ENCODE peak calls at places on chromosomes 5 and 9, in eight cellular contexts. S is cardiac fibroblast; I is Peyer's patch; V is suprapubic skin; Z is WTC11; R is GM20000; L is kidney; B is CD8-positive, alpha-beta T cell. F is an unnamed sample.

GRCh38 chr5:66561366-66561990 is 34.7 kb upstream of the MAST4 start:
- DNase-seq in R (no peak), I (no peak), L (no peak), Z (no peak), S (no peak), B (no peak), V (no peak), F (no peak)

GRCh38 chr9:90114641-90115040 is 509.8 kb downstream of the GADD45G start:
- DNase-seq in B (no peak), I (no peak), R (no peak), V (no peak), L (no peak), Z (no peak), S (no peak), F (no peak)

GRCh38 chr5:39485075-39485474 is 60.3 kb upstream of the DAB2 start:
- DNase-seq in B (no peak), R (no peak), I (no peak), V (no peak), S (no peak), L (no peak), Z (no peak), F (no peak)

GRCh38 chr9:34437006-34437925 is 21.1 kb downstream of the FAM219A start:
- DNase-seq in Z (peak), I (peak), L (no peak), R (peak), S (peak), V (no peak), B (peak), F (no peak)

GRCh38 chr5:54990751-54991349 is 5.5 kb upstream of the ESM1 start:
- DNase-seq in R (no peak), S (peak), L (no peak), V (no peak), Z (no peak), B (no peak), I (no peak), F (no peak)

GRCh38 chr5:149486726-149487635 is 64.3 kb downstream of the CSNK1A1 start:
- DNase-seq in B (no peak), L (no peak), S (peak), Z (no peak), R (no peak), V (no peak), I (no peak), F (no peak)

GRCh38 chr9:99663297-99663696 is 158.4 kb upstream of the NR4A3 start:
- DNase-seq in S (no peak), R (no peak), I (no peak), B (no peak), L (no peak), V (no peak), Z (no peak), F (no peak)

GRCh38 chr5:98065261-98065909 is 708.1 kb upstream of the RGMB start:
- DNase-seq in L (no peak), I (no peak), R (no peak), B (no peak), V (no peak), S (peak), Z (no peak), F (no peak)

GRCh38 chr5:131610198-131611063 is 24.6 kb downstream of the RAPGEF6 start:
- DNase-seq in I (no peak), B (no peak), S (peak), V (no peak), R (no peak), Z (no peak), L (no peak), F (no peak)

GRCh38 chr5:39119404-39120051 is 45.3 kb upstream of the RICTOR start:
- DNase-seq in B (no peak), R (no peak), I (no peak), L (no peak), V (no peak), Z (no peak), S (no peak), F (no peak)

GRCh38 chr5:150163547-150164059 is 3.0 kb upstream of the CDX1 start:
- DNase-seq in V (peak), S (no peak), Z (peak), I (peak), R (no peak), B (no peak), L (no peak), F (no peak)

GRCh38 chr9:123876750-123877149 is 53.2 kb downstream of the DENND1A start:
- DNase-seq in Z (no peak), B (no peak), I (no peak), L (no peak), S (no peak), V (no peak), R (no peak), F (no peak)

GRCh38 chr9:123872710-123873109 is 57.2 kb downstream of the DENND1A start:
- DNase-seq in S (no peak), L (no peak), V (no peak), I (no peak), Z (no peak), R (no peak), B (no peak), F (no peak)

GRCh38 chr9:123867971-123868370 is 62.0 kb downstream of the DENND1A start:
- DNase-seq in S (peak), L (no peak), R (no peak), Z (no peak), I (no peak), V (no peak), B (no peak), F (no peak)

GRCh38 chr9:123867034-123867433 is 62.9 kb downstream of the DENND1A start:
- DNase-seq in V (no peak), B (no peak), L (no peak), S (no peak), R (peak), Z (no peak), I (no peak), F (no peak)

GRCh38 chr9:123871781-123872180 is 58.1 kb downstream of the DENND1A start:
- DNase-seq in B (no peak), L (no peak), R (no peak), I (no peak), S (no peak), V (no peak), Z (no peak), F (no peak)
- TF ChIP-seq CTCF in B (no peak), L (peak), R (no peak), I (no peak), S (no peak), V (no peak), Z (no peak), F (peak)

GRCh38 chr9:135474915-135475314 is 4.7 kb upstream of the PPP1R26 start:
- DNase-seq in S (no peak), B (no peak), L (peak), I (no peak), R (no peak), Z (peak), V (no peak), F (no peak)
- TF ChIP-seq CTCF in S (peak), B (peak), L (peak), I (peak), R (peak), Z (no peak), V (no peak), F (peak)

DNA sequence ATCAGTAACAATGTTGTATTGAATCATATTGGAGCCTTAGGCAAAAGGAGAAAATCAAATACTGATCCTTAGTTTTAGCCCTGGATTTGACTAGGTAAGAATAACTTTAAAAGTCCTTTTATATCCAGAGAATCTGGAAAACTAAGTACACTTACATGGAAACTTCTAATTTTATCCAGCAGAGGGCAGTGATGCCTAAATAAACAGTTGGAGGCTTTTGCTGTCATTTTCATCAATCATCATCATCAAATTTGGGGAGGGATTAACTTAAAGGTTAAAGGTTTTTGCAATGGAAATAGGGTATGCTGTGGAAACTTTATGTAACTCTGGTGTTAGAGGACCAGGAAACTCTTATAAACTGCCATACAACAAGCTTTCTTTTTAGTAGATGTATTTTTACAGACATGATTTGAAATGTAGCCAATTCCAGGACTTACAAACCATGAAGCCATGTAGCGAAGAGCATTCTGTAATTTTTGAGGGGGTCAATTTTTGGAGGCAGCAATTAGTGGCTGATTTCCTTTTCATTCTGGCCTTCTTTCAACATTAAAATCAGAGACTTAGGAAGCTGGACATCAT is 112.7 kb downstream of the OSTF1 start:
- DNase-seq in Z (no peak), I (no peak), L (no peak), B (no peak), R (peak), V (no peak), S (peak), F (no peak)
- TF ChIP-seq CTCF in Z (peak), I (peak), L (peak), B (peak), R (no peak), V (peak), S (peak), F (peak)

GRCh38 chr5:72121753-72122445 is 14.6 kb downstream of the MAP1B start:
- DNase-seq in L (no peak), Z (peak), R (no peak), S (no peak), V (no peak), B (no peak), I (no peak), F (no peak)
- TF ChIP-seq CTCF in L (no peak), Z (no peak), R (no peak), S (no peak), V (no peak), B (no peak), I (no peak), F (no peak)

DNA sequence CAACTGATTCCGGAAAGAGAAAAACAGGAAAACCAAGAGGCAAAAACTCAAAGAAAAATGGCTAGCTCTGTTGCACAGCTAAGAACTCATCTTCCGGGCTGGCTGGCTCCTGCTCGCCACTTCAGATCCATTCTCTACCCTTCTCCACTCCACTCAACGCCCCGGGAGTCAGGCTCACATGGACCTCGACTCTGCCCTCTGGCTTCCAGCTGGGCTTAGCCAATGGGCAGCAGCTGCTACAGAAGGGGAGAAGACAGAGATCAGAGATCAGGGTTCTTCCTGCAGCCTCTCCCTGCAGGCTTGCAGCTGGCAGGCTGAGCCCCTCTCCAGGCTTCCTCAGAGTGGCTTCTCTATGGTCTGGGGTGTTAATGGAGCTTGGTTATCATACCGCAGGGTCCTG is 187.5 kb downstream of the MED10 start:
- DNase-seq in B (no peak), R (no peak), S (no peak), I (no peak), Z (peak), V (no peak), L (no peak), F (no peak)
- TF ChIP-seq CTCF in B (no peak), R (no peak), S (no peak), I (no peak), Z (no peak), V (no peak), L (no peak), F (no peak)

DNA sequence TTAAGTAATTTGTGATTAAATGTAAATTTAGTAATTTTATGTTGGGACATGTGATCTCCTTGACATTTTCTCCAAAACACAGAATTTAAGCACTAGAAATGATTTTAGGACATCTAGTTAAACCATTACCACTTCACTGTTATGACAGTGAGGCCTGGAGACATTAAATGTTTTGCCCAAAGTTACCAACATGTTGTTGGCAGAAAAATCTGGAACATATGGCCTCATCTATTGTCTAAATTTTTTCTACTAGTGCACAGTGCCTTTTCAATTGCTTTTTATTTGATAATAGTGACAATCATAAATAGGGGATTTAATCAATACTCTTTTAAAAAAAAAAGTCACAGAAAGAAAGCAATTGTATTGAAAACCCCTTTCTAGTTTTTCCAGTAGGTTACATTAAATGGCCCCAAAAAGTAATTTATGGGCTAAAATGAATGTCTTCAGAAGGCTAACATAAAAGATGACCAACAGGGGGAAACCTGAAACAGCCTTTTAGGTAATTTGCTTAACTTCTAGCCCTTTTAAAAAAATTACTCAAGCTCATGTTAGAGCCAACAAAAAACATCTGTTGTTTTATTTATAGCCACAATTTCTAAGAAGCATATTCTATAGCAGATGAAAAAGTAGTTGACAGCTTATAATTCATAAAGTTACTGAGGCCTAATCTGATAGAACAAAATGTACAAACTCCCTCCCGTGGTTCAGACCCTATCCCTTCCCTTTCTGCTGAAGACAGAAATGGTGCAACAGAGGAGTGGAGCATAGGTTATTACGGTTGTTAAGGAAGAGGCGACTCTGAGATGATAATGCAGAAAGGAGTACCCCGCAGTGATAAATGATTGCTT is 45.8 kb downstream of the PIK3R1 start:
- DNase-seq in S (peak), I (no peak), B (no peak), L (no peak), Z (no peak), V (no peak), R (no peak), F (no peak)
- TF ChIP-seq CTCF in S (peak), I (peak), B (no peak), L (no peak), Z (no peak), V (peak), R (peak), F (peak)

DNA sequence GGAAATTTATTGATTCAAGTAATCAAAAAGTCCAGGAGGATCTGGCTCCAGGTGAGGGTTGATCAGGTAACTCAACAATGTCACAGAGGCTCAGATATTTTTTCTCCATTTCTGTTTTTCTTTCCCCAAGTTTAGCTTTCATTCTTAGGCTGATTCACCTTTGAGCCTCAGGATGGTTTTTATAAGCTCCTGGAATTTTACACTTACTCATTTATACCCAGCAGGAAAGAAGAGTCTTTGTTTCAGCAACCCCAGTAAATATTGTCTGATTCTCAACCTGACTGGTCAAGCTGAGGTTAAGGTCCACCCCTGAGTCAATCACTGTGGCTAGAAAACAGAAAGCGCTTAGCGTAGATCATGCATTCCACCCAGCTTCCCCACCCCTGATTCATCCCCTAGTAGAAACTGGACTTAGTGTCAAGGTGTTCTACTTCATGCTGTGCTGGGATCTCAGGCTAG is 500.6 kb downstream of the KIF4B start:
- DNase-seq in R (no peak), Z (no peak), L (no peak), V (no peak), S (no peak), B (no peak), I (no peak), F (no peak)
- TF ChIP-seq CTCF in R (no peak), Z (no peak), L (no peak), V (no peak), S (no peak), B (no peak), I (no peak), F (no peak)

GRCh38 chr9:126615791-126616447 is 2.2 kb downstream of the LMX1B start:
- DNase-seq in I (no peak), S (no peak), B (no peak), V (no peak), L (no peak), R (peak), Z (peak), F (peak)
- TF ChIP-seq CTCF in I (no peak), S (no peak), B (no peak), V (no peak), L (no peak), R (no peak), Z (no peak), F (no peak)

GRCh38 chr5:172707285-172708182 is 63.5 kb downstream of the DUSP1 start:
- DNase-seq in R (no peak), Z (peak), V (no peak), I (no peak), B (no peak), S (peak), L (peak), F (peak)
- TF ChIP-seq CTCF in R (peak), Z (no peak), V (peak), I (peak), B (no peak), S (peak), L (peak), F (peak)

GRCh38 chr9:130343445-130343918 is 77.9 kb downstream of the HMCN2 start:
- DNase-seq in L (peak), V (no peak), S (no peak), Z (peak), B (no peak), R (no peak), I (no peak), F (no peak)
- TF ChIP-seq CTCF in L (peak), V (peak), S (peak), Z (peak), B (peak), R (peak), I (peak), F (peak)

F was measured in chondrocyte.